ENCODE peak calls at places on chromosomes 12 and 14, in nine cellular contexts. S is MCF 10A; M is heart right ventricle; N is NCI-H460; R is CD4-positive, CD25-positive, alpha-beta regulatory T cell; F is HEK293T; U is activated CD8-positive, alpha-beta memory T cell treated with anti-CD3 and anti-CD28 coated beads, Interleukin-2, amount 50 U/mL, for 4 hours; P is suprapubic skin; C is NCI-H345. H is an unnamed sample.
A peak's percentile ranks its signal among the peaks of the same experiment; 100 is the strongest.

GRCh38 chr14:52251724-52252123 is 15.8 kb upstream of the PTGDR start:
- DNase-seq in S (no peak), M (no peak), N (no peak), R (no peak), F (no peak), U (no peak), P (no peak), C (no peak), H (no peak)

GRCh38 chr14:92676031-92676430 is 72.4 kb downstream of the LGMN start:
- DNase-seq in S (no peak), M (no peak), N (no peak), R (no peak), F (no peak), U (no peak), P (no peak), C (no peak), H (no peak)

GRCh38 chr12:32983968-32984367 is 87.4 kb upstream of the PKP2 start:
- DNase-seq in S (peak; percentile 38), M (no peak), N (no peak), R (no peak), F (no peak), U (no peak), P (no peak), C (no peak), H (no peak)

GRCh38 chr12:12272869-12273268 is 6.0 kb upstream of the LRP6 start:
- DNase-seq in S (no peak), M (no peak), N (no peak), R (no peak), F (no peak), U (no peak), P (no peak), C (no peak), H (no peak)

GRCh38 chr12:103379670-103380069 is 116.1 kb downstream of the C12orf42 start:
- DNase-seq in S (no peak), M (no peak), N (no peak), R (no peak), F (no peak), U (no peak), P (no peak), C (no peak), H (no peak)

GRCh38 chr12:57904848-57905811 is 36.2 kb upstream of the ATP23 start:
- DNase-seq in S (peak; percentile 90), M (peak; percentile 79), N (peak; percentile 87), R (peak; percentile 83), F (peak; percentile 87), U (peak; percentile 85), P (peak; percentile 91), C (peak; percentile 90), H (no peak)

GRCh38 chr12:66664076-66664475 is 14.8 kb downstream of the GRIP1 start:
- DNase-seq in S (peak; percentile 13), M (no peak), N (no peak), R (no peak), F (no peak), U (no peak), P (no peak), C (no peak), H (no peak)

GRCh38 chr12:95997911-95998510 is 1.9 kb upstream of the HAL start:
- DNase-seq in S (no peak), M (no peak), N (peak; percentile 7), R (peak; percentile 8), F (no peak), U (no peak), P (no peak), C (no peak), H (no peak)

GRCh38 chr14:100246809-100247428 is 8.0 kb downstream of the YY1 start:
- DNase-seq in S (peak; percentile 77), M (no peak), N (peak; percentile 64), R (peak; percentile 33), F (peak; percentile 65), U (no peak), P (no peak), C (peak; percentile 65), H (no peak)

GRCh38 chr12:46523863-46524770 is 151.5 kb upstream of the SLC38A2 start:
- DNase-seq in S (peak; percentile 73), M (no peak), N (peak; percentile 57), R (peak; percentile 87), F (no peak), U (peak; percentile 30), P (no peak), C (no peak), H (peak; percentile 99)

GRCh38 chr14:28676481-28676880 is 90.1 kb upstream of the FOXG1 start:
- DNase-seq in S (peak; percentile 90), M (no peak), N (peak; percentile 18), R (no peak), F (no peak), U (no peak), P (no peak), C (no peak), H (peak; percentile 45)

GRCh38 chr14:24982472-24983155 is 67.3 kb downstream of the STXBP6 start:
- DNase-seq in S (no peak), M (no peak), N (peak; percentile 34), R (no peak), F (no peak), U (no peak), P (no peak), C (no peak), H (peak; percentile 68)

GRCh38 chr12:104792570-104792969 is 165.5 kb downstream of the SLC41A2 start:
- DNase-seq in S (peak; percentile 92), M (no peak), N (peak; percentile 8), R (no peak), F (no peak), U (no peak), P (no peak), C (no peak), H (peak; percentile 75)

GRCh38 chr14:91264151-91265150 is 19.9 kb upstream of the GPR68 start:
- DNase-seq in S (no peak), M (peak; percentile 44), N (no peak), R (no peak), F (no peak), U (no peak), P (no peak), C (no peak), H (no peak)

GRCh38 chr14:100816950-100817901 is 8.7 kb upstream of the MEG3 start:
- DNase-seq in S (no peak), M (no peak), N (no peak), R (no peak), F (no peak), U (no peak), P (no peak), C (no peak), H (no peak)

GRCh38 chr14:92646952-92647461 is 101.4 kb downstream of the LGMN start:
- DNase-seq in S (no peak), M (no peak), N (no peak), R (no peak), F (no peak), U (no peak), P (no peak), C (no peak), H (no peak)

GRCh38 chr12:102034346-102034745 is 27.4 kb downstream of the WASHC3 start:
- DNase-seq in S (no peak), M (no peak), N (no peak), R (no peak), F (no peak), U (no peak), P (no peak), C (no peak), H (peak; percentile 15)

GRCh38 chr12:57093412-57094193 is 4.7 kb downstream of the NAB2 start:
- DNase-seq in S (peak; percentile 76), M (peak; percentile 75), N (no peak), R (peak; percentile 69), F (peak; percentile 60), U (peak; percentile 84), P (peak; percentile 83), C (no peak), H (peak; percentile 53)

GRCh38 chr14:74109369-74109768 is 24.6 kb downstream of the LIN52 start:
- DNase-seq in S (no peak), M (no peak), N (no peak), R (no peak), F (no peak), U (no peak), P (no peak), C (no peak), H (no peak)

GRCh38 chr14:101460986-101461750 is 100.1 kb upstream of the DIO3 start:
- DNase-seq in S (no peak), M (no peak), N (no peak), R (no peak), F (no peak), U (no peak), P (no peak), C (no peak), H (no peak)